ENCODE peak calls at places on chromosomes 16 and 17, in six cellular contexts. H, S, A, B, Q and J are unnamed samples.
A peak's percentile ranks its signal among the peaks of the same experiment; 100 is the strongest.

GRCh38 chr16:19783363-19783762 is 65.3 kb downstream of the IQCK start:
- DNase-seq in H (no peak), S (no peak), A (no peak), B (no peak), Q (no peak), J (no peak)

GRCh38 chr17:66740226-66740625 is 94.7 kb upstream of the CACNG5 start:
- DNase-seq in H (no peak), S (no peak), A (no peak), B (no peak), Q (no peak), J (no peak)

GRCh38 chr16:89720520-89720858 is 209 bp downstream of the VPS9D1 start:
- DNase-seq in H (no peak), S (no peak), A (peak; percentile 61), B (peak; percentile 66), Q (peak; percentile 85), J (no peak)

GRCh38 chr16:86103320-86103719 is 204.4 kb downstream of the IRF8 start:
- DNase-seq in H (no peak), S (no peak), A (no peak), B (no peak), Q (no peak), J (no peak)

GRCh38 chr16:4599037-4599436 is 15.7 kb downstream of the UBALD1 start:
- DNase-seq in H (no peak), S (no peak), A (no peak), B (no peak), Q (no peak), J (no peak)

GRCh38 chr16:14562691-14563491 is 67.2 kb downstream of the PARN start:
- DNase-seq in H (no peak), S (no peak), A (no peak), B (peak; percentile 99), Q (no peak), J (no peak)

GRCh38 chr17:38898812-38899348 is 26.5 kb upstream of the LASP1NB start:
- DNase-seq in H (peak; percentile 96), S (peak; percentile 64), A (peak; percentile 80), B (no peak), Q (no peak), J (peak; percentile 97)

GRCh38 chr17:9905902-9906301 is 831 bp upstream of the RCVRN start:
- DNase-seq in H (peak; percentile 77), S (no peak), A (peak; percentile 66), B (peak; percentile 3), Q (peak; percentile 82), J (peak; percentile 67)

GRCh38 chr16:11916524-11917285 is 949 bp upstream of the GSPT1 start:
- DNase-seq in H (no peak), S (no peak), A (peak; percentile 36), B (peak; percentile 99), Q (no peak), J (no peak)

GRCh38 chr16:84068041-84068440 is 25.4 kb upstream of the SLC38A8 start:
- DNase-seq in H (no peak), S (no peak), A (no peak), B (no peak), Q (no peak), J (no peak)

GRCh38 chr16:84063972-84064371 is 21.4 kb upstream of the SLC38A8 start:
- DNase-seq in H (no peak), S (no peak), A (no peak), B (no peak), Q (no peak), J (no peak)

GRCh38 chr16:84067640-84068039 is 25.0 kb upstream of the SLC38A8 start:
- DNase-seq in H (no peak), S (no peak), A (no peak), B (no peak), Q (no peak), J (no peak)

GRCh38 chr16:84062734-84063640 is 20.4 kb upstream of the SLC38A8 start:
- DNase-seq in H (peak; percentile 62), S (no peak), A (peak; percentile 90), B (peak; percentile 59), Q (peak; percentile 98), J (peak; percentile 48)

GRCh38 chr16:84065536-84066132 is 23.0 kb upstream of the SLC38A8 start:
- DNase-seq in H (no peak), S (no peak), A (peak; percentile 70), B (peak; percentile 58), Q (no peak), J (no peak)
- TF ChIP-seq TAF1 in H (no peak), S (no peak), A (no peak), B (no peak), Q (no peak), J (no peak)

DNA sequence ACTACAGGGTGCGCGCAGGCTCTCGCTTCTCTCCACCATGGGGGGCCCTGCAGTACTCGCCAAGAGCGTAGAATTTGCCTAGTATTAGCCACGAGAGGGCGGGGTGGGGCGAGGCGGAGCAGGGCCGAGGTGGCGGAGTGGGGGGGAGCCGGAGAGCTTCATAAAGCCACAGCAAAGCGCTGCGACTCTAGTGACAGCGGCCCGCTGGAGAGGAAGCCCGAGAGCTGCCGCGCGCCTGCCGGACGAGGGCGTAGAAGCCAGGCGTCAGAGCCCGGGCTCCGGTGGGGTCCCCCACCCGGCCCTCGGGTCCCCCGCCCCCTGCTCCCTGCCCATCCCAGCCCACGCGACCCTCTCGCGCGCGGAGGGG is at the start of gene TBX21:
- DNase-seq in H (peak; percentile 78), S (no peak), A (peak; percentile 89), B (peak; percentile 73), Q (peak; percentile 78), J (peak; percentile 79)
- TF ChIP-seq POLR2A in H (no peak), S (peak; percentile 95), A (no peak), B (no peak), Q (no peak), J (no peak)

GRCh38 chr16:82735176-82735575 is 108.4 kb downstream of the CDH13 start:
- DNase-seq in H (no peak), S (no peak), A (no peak), B (no peak), Q (no peak), J (no peak)
- TF ChIP-seq TAF1 in H (no peak), S (no peak), A (no peak), B (no peak), Q (no peak), J (no peak)

GRCh38 chr16:66927012-66927436 is 1.7 kb upstream of the RRAD start:
- DNase-seq in H (no peak), S (no peak), A (no peak), B (peak; percentile 68), Q (no peak), J (no peak)

GRCh38 chr16:66924527-66925321 is 611 bp downstream of the RRAD start:
- DNase-seq in H (peak; percentile 70), S (no peak), A (peak; percentile 92), B (no peak), Q (peak; percentile 88), J (peak; percentile 66)

GRCh38 chr16:66923866-66924265 is 1.5 kb downstream of the RRAD start:
- DNase-seq in H (no peak), S (no peak), A (no peak), B (no peak), Q (no peak), J (no peak)

GRCh38 chr16:66926171-66926570 is 836 bp upstream of the RRAD start:
- DNase-seq in H (no peak), S (no peak), A (no peak), B (no peak), Q (no peak), J (no peak)

GRCh38 chr16:66925322-66925840 is at the start of gene RRAD:
- DNase-seq in H (no peak), S (no peak), A (peak; percentile 75), B (no peak), Q (peak; percentile 67), J (no peak)
- TF ChIP-seq POLR2A in H (no peak), S (peak; percentile 62), A (no peak), B (no peak), Q (no peak), J (no peak)

GRCh38 chr17:75750661-75751423 is 14.2 kb downstream of the GALK1 start:
- DNase-seq in H (no peak), S (no peak), A (no peak), B (no peak), Q (no peak), J (no peak)
- TF ChIP-seq TAF1 in H (no peak), S (no peak), A (no peak), B (no peak), Q (no peak), J (no peak)